ENCODE peak calls at places on chromosomes 6 and 20, in ten cellular contexts. F, U, K, O, S, V, A, Z, T and G are unnamed samples.

GRCh38 chr6:139369068-139369467 is 5.4 kb downstream of the CITED2 start:
- DNase-seq in F (no peak), U (no peak), K (no peak), O (no peak), S (no peak), V (peak; percentile 79), A (no peak), Z (no peak), T (no peak), G (no peak)

GRCh38 chr20:56810141-56810540 is 181.0 kb downstream of the TFAP2C start:
- DNase-seq in F (no peak), U (no peak), K (no peak), O (no peak), S (no peak), V (no peak), A (no peak), Z (no peak), T (no peak), G (no peak)

GRCh38 chr6:111944541-111944940 is 71.3 kb upstream of the FYN start:
- DNase-seq in F (no peak), U (no peak), K (no peak), O (no peak), S (no peak), V (no peak), A (no peak), Z (no peak), T (no peak), G (no peak)

GRCh38 chr6:73394577-73395354 is at the start of gene DDX43:
- DNase-seq in F (no peak), U (peak; percentile 69), K (peak; percentile 85), O (peak; percentile 84), S (peak; percentile 31), V (no peak), A (peak; percentile 79), Z (peak; percentile 82), T (no peak), G (peak; percentile 74)

GRCh38 chr6:18039481-18039880 is 52.0 kb upstream of the KIF13A start:
- DNase-seq in F (no peak), U (no peak), K (no peak), O (no peak), S (no peak), V (no peak), A (no peak), Z (no peak), T (peak; percentile 70), G (no peak)

GRCh38 chr6:35202066-35202546 is 11.7 kb upstream of the SCUBE3 start:
- DNase-seq in F (no peak), U (no peak), K (no peak), O (no peak), S (no peak), V (no peak), A (no peak), Z (no peak), T (no peak), G (no peak)

GRCh38 chr6:5752282-5752681 is 254.4 kb downstream of the NRN1 start:
- DNase-seq in F (no peak), U (no peak), K (peak; percentile 66), O (no peak), S (no peak), V (peak; percentile 52), A (no peak), Z (no peak), T (peak; percentile 82), G (no peak)

GRCh38 chr20:24066075-24066700 is 77.6 kb upstream of the GGTLC1 start:
- DNase-seq in F (no peak), U (no peak), K (no peak), O (no peak), S (no peak), V (no peak), A (no peak), Z (no peak), T (no peak), G (no peak)

GRCh38 chr6:128517124-128517523 is 3.3 kb downstream of the PTPRK start:
- DNase-seq in F (no peak), U (no peak), K (no peak), O (no peak), S (no peak), V (no peak), A (no peak), Z (no peak), T (no peak), G (no peak)
- H3K4me1 ChIP-seq in F (peaks cover 36% of the 10 kb centered on the region), U (peaks cover 70% of the 10 kb centered on the region), K (no peaks in the 10 kb centered on the region), O (peaks cover 35% of the 10 kb centered on the region), S (peaks cover 58% of the 10 kb centered on the region), V (peaks cover 10% of the 10 kb centered on the region), A (peaks cover 18% of the 10 kb centered on the region), Z (no peaks in the 10 kb centered on the region), T (peaks cover 8% of the 10 kb centered on the region), G (peaks cover 1% of the 10 kb centered on the region)

DNA sequence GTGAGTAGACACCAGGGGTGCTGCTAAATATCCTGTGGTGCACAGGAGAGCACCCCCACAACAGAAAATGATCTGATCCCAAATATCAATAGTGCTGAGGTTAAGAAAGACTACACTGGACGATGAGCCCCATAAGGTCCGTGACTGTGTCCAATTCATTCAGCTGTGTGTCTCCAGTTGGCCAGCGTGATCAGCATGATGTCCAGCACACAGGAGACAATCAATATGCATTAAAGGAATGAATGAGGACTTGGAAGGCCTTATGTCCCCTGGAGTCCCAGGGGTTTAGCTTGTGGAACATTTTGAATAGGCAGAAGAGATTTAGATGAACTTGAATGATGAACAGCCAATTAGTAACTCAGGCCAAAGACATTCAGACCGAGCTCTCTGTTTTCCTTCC is 6.3 kb downstream of the PPP1R16B start:
- DNase-seq in F (no peak), U (no peak), K (no peak), O (no peak), S (no peak), V (no peak), A (no peak), Z (no peak), T (no peak), G (no peak)
- H3K4me1 ChIP-seq in F (no peaks in the 10 kb centered on the region), U (peaks cover 5% of the 10 kb centered on the region), K (no peaks in the 10 kb centered on the region), O (peaks cover 100% of the 10 kb centered on the region), S (peaks cover 60% of the 10 kb centered on the region), V (peaks cover 7% of the 10 kb centered on the region), A (peaks cover 69% of the 10 kb centered on the region), Z (peaks cover 6% of the 10 kb centered on the region), T (no peaks in the 10 kb centered on the region), G (peaks cover 21% of the 10 kb centered on the region)

GRCh38 chr20:50279988-50280850 is 89.6 kb downstream of the CEBPB start:
- DNase-seq in F (no peak), U (no peak), K (no peak), O (peak; percentile 45), S (no peak), V (no peak), A (no peak), Z (peak; percentile 53), T (no peak), G (no peak)
- H3K4me1 ChIP-seq in F (peaks cover 21% of the 10 kb centered on the region), U (peaks cover 59% of the 10 kb centered on the region), K (peaks cover 28% of the 10 kb centered on the region), O (peaks cover 92% of the 10 kb centered on the region), S (peaks cover 35% of the 10 kb centered on the region), V (peaks cover 5% of the 10 kb centered on the region), A (no peaks in the 10 kb centered on the region), Z (peaks cover 13% of the 10 kb centered on the region), T (peaks cover 21% of the 10 kb centered on the region), G (no peaks in the 10 kb centered on the region)

GRCh38 chr20:63242736-63243135 is 7.0 kb downstream of the BIRC7 start:
- DNase-seq in F (no peak), U (no peak), K (no peak), O (no peak), S (no peak), V (no peak), A (no peak), Z (no peak), T (no peak), G (no peak)

GRCh38 chr20:63238491-63239126 is 2.9 kb downstream of the BIRC7 start:
- DNase-seq in F (no peak), U (no peak), K (no peak), O (no peak), S (no peak), V (no peak), A (no peak), Z (no peak), T (no peak), G (no peak)

GRCh38 chr20:63239431-63239830 is 3.7 kb downstream of the BIRC7 start:
- DNase-seq in F (no peak), U (no peak), K (no peak), O (no peak), S (no peak), V (no peak), A (no peak), Z (no peak), T (no peak), G (no peak)

GRCh38 chr20:63241272-63241671 is 5.6 kb downstream of the BIRC7 start:
- DNase-seq in F (no peak), U (no peak), K (no peak), O (no peak), S (no peak), V (no peak), A (no peak), Z (no peak), T (no peak), G (no peak)

DNA sequence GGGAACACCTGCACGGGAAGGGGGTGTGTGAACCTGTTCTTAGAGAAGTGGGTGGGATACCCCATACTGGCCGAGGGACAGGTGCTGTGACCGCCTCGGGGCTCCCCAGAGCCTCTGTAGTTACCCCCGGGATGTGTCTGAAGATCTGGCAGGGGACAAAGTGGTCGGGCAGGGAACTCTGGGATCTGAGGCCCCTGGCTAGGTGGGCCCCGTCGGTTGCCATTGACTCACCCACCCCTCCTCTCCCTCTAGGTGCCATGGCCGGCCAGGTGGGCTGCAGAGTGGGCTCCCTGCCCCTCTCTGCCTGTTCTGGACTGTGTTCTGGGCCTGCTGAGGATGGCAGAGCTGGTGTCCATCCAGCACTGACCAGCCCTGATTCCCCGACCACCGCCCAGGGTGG is 4.3 kb downstream of the BIRC7 start:
- DNase-seq in F (no peak), U (no peak), K (no peak), O (no peak), S (no peak), V (no peak), A (no peak), Z (no peak), T (no peak), G (no peak)
- H3K4me1 ChIP-seq in F (no peaks in the 10 kb centered on the region), U (no peaks in the 10 kb centered on the region), K (no peaks in the 10 kb centered on the region), O (peaks cover 36% of the 10 kb centered on the region), S (no peaks in the 10 kb centered on the region), V (peaks cover 27% of the 10 kb centered on the region), A (no peaks in the 10 kb centered on the region), Z (no peaks in the 10 kb centered on the region), T (peaks cover 2% of the 10 kb centered on the region), G (no peaks in the 10 kb centered on the region)

GRCh38 chr6:32190054-32190945 is at the start of gene PBX2:
- DNase-seq in F (peak; percentile 82), U (peak; percentile 97), K (peak; percentile 96), O (peak; percentile 96), S (peak; percentile 95), V (peak; percentile 84), A (peak; percentile 85), Z (peak; percentile 96), T (peak; percentile 89), G (peak; percentile 94)

GRCh38 chr6:32190946-32191677 is 1.1 kb upstream of the PBX2 start:
- DNase-seq in F (no peak), U (no peak), K (no peak), O (no peak), S (peak; percentile 32), V (no peak), A (no peak), Z (no peak), T (no peak), G (no peak)

GRCh38 chr6:32189742-32190053 is 304 bp downstream of the PBX2 start:
- DNase-seq in F (no peak), U (no peak), K (no peak), O (peak; percentile 91), S (no peak), V (no peak), A (no peak), Z (peak; percentile 87), T (no peak), G (no peak)

GRCh38 chr6:32188381-32189081 is 1.5 kb downstream of the PBX2 start:
- DNase-seq in F (no peak), U (no peak), K (no peak), O (no peak), S (peak; percentile 26), V (no peak), A (peak; percentile 43), Z (peak; percentile 68), T (peak; percentile 12), G (no peak)

GRCh38 chr6:32189082-32189741 is 790 bp downstream of the PBX2 start:
- DNase-seq in F (no peak), U (no peak), K (no peak), O (no peak), S (no peak), V (no peak), A (peak; percentile 30), Z (no peak), T (no peak), G (no peak)
- H3K4me1 ChIP-seq in F (peaks cover 9% of the 10 kb centered on the region), U (peaks cover 56% of the 10 kb centered on the region), K (peaks cover 16% of the 10 kb centered on the region), O (peaks cover 94% of the 10 kb centered on the region), S (peaks cover 73% of the 10 kb centered on the region), V (peaks cover 23% of the 10 kb centered on the region), A (peaks cover 51% of the 10 kb centered on the region), Z (peaks cover 9% of the 10 kb centered on the region), T (peaks cover 12% of the 10 kb centered on the region), G (peaks cover 17% of the 10 kb centered on the region)